ENCODE peak calls at places on chromosome 7, in seven cellular contexts. V is tibial nerve; X is tibial artery; W is sigmoid colon; B is astrocyte; U is GM12878; I is CD8-positive, alpha-beta T cell. N is an unnamed sample. For H3K4me1, the result is how much of the 10 kb centered on the place peaks cover.

GRCh38 chr7:39700932-39701331 is 77.6 kb downstream of the RALA start:
- DNase-seq in I (no peak), B (no peak), X (peak), W (peak), V (peak), U (no peak), N (peak)

GRCh38 chr7:131190146-131190545 is 137.5 kb upstream of the MKLN1 start:
- DNase-seq in W (peak), X (no peak), V (no peak), B (no peak), U (no peak), I (no peak), N (no peak)

GRCh38 chr7:50598455-50599343 is 33.5 kb upstream of the DDC start:
- DNase-seq in V (no peak), B (no peak), U (no peak), I (no peak), W (no peak), X (no peak), N (no peak)

GRCh38 chr7:16923019-16923418 is 41.2 kb upstream of the AGR3 start:
- DNase-seq in B (no peak), X (no peak), V (no peak), I (no peak), W (no peak), U (no peak), N (no peak)

GRCh38 chr7:81846398-81846797 is 76.6 kb upstream of the HGF start:
- DNase-seq in U (peak), I (no peak), W (no peak), V (peak), B (peak), X (no peak), N (no peak)

GRCh38 chr7:90828601-90829000 is 232.5 kb downstream of the CDK14 start:
- DNase-seq in W (no peak), B (peak), I (no peak), U (no peak), V (no peak), X (no peak), N (no peak)

GRCh38 chr7:41193738-41194287 is 509.1 kb downstream of the INHBA start:
- DNase-seq in U (no peak), X (no peak), W (no peak), V (no peak), I (no peak), B (no peak), N (no peak)

GRCh38 chr7:711093-711966 is 15.2 kb upstream of the DNAAF5 start:
- DNase-seq in B (no peak), W (peak), U (no peak), I (no peak), V (no peak), X (peak), N (no peak)

GRCh38 chr7:91527460-91527859 is 263.2 kb downstream of the FZD1 start:
- DNase-seq in X (no peak), W (no peak), I (no peak), V (no peak), U (no peak), B (no peak), N (no peak)

GRCh38 chr7:105838273-105839141 is 37.9 kb downstream of the ATXN7L1 start:
- DNase-seq in I (no peak), B (peak), W (no peak), U (no peak), V (peak), X (no peak), N (peak)

GRCh38 chr7:471866-472639 is 47.6 kb downstream of the PDGFA start:
- DNase-seq in W (peak), U (no peak), I (no peak), B (peak), V (no peak), X (peak), N (peak)

GRCh38 chr7:145269418-145270161 is 433.7 kb upstream of the TPK1 start:
- DNase-seq in U (no peak), V (no peak), I (no peak), X (no peak), B (no peak), W (peak), N (no peak)

GRCh38 chr7:151808296-151809155 is 68.4 kb downstream of the PRKAG2 start:
- DNase-seq in U (no peak), X (peak), I (no peak), V (no peak), B (no peak), W (no peak), N (no peak)

GRCh38 chr7:66894463-66895080 is 26.5 kb upstream of the TMEM248 start:
- DNase-seq in W (no peak), B (peak), V (no peak), X (no peak), I (no peak), U (no peak), N (no peak)

GRCh38 chr7:4729266-4729665 is 46.2 kb upstream of the AP5Z1 start:
- DNase-seq in V (no peak), I (no peak), U (no peak), W (no peak), X (no peak), B (no peak), N (no peak)

GRCh38 chr7:77415822-77416620 is at the start of gene GSAP:
- DNase-seq in I (peak), U (no peak), X (peak), V (peak), W (peak), B (peak), N (peak)

GRCh38 chr7:2981103-2981480 is 62.6 kb downstream of the CARD11 start:
- DNase-seq in V (no peak), B (no peak), X (no peak), I (no peak), U (no peak), W (no peak), N (no peak)

GRCh38 chr7:35555934-35556333 is 139.0 kb downstream of the HERPUD2 start:
- DNase-seq in U (no peak), X (no peak), B (no peak), I (no peak), W (no peak), V (no peak), N (no peak)

GRCh38 chr7:11345621-11346020 is 371.9 kb downstream of the PHF14 start:
- DNase-seq in W (no peak), X (no peak), U (no peak), V (no peak), I (no peak), B (peak), N (no peak)

GRCh38 chr7:44650772-44651171 is 44.3 kb downstream of the OGDH start:
- DNase-seq in V (no peak), X (peak), B (no peak), I (no peak), U (no peak), W (no peak), N (peak)

GRCh38 chr7:141864765-141865447 is 23.6 kb upstream of the PRSS37 start:
- DNase-seq in B (peak), V (no peak), I (no peak), W (no peak), X (no peak), U (no peak), N (no peak)

GRCh38 chr7:105685099-105685609 is 103.9 kb upstream of the EFCAB10 start:
- DNase-seq in I (no peak), X (no peak), V (no peak), U (no peak), B (no peak), W (no peak), N (no peak)

GRCh38 chr7:137081694-137082093 is 213.2 kb downstream of the CHRM2 start:
- DNase-seq in B (peak), U (no peak), X (peak), I (no peak), V (peak), W (peak), N (peak)

GRCh38 chr7:102066476-102066875 is 220.2 kb upstream of the SH2B2 start:
- DNase-seq in V (no peak), B (no peak), W (peak), U (no peak), X (no peak), I (no peak), N (no peak)

GRCh38 chr7:47338031-47338430 is 243.9 kb downstream of the TNS3 start:
- DNase-seq in I (no peak), V (no peak), W (no peak), B (peak), X (no peak), U (no peak), N (no peak)

GRCh38 chr7:54788664-54789063 is 29.7 kb upstream of the SEC61G start:
- DNase-seq in I (no peak), B (peak), V (peak), U (peak), X (no peak), W (peak), N (no peak)

GRCh38 chr7:99365318-99366141 is 9.0 kb upstream of the ARPC1B start:
- DNase-seq in V (no peak), I (peak), U (no peak), W (no peak), X (no peak), B (no peak), N (no peak)

GRCh38 chr7:82411732-82412131 is 31.8 kb downstream of the CACNA2D1 start:
- DNase-seq in I (no peak), B (no peak), V (no peak), U (no peak), X (no peak), W (no peak), N (no peak)

GRCh38 chr7:128236924-128237586 is 4.0 kb upstream of the LEP start:
- DNase-seq in I (peak), U (peak), V (no peak), W (no peak), X (no peak), B (peak), N (no peak)

GRCh38 chr7:150479023-150479716 is 28.7 kb downstream of the GIMAP8 start:
- DNase-seq in I (no peak), U (no peak), V (no peak), B (no peak), W (no peak), X (no peak), N (no peak)

GRCh38 chr7:138854115-138854645 is 56.2 kb upstream of the ATP6V0A4 start:
- DNase-seq in W (no peak), B (peak), X (no peak), V (no peak), I (no peak), U (no peak), N (no peak)

GRCh38 chr7:84002348-84002747 is 192.2 kb downstream of the SEMA3A start:
- DNase-seq in V (no peak), W (no peak), I (no peak), X (no peak), U (no peak), B (no peak), N (no peak)

GRCh38 chr7:39453743-39454355 is 112.4 kb upstream of the YAE1 start:
- DNase-seq in I (peak), U (peak), X (no peak), W (no peak), V (peak), B (peak), N (no peak)

GRCh38 chr7:36448781-36449379 is 59.2 kb downstream of the ANLN start:
- DNase-seq in B (peak), W (no peak), I (no peak), V (no peak), X (no peak), U (no peak), N (no peak)

GRCh38 chr7:24492576-24492975 is 80.7 kb upstream of the PALS2 start:
- DNase-seq in B (no peak), W (no peak), V (no peak), I (no peak), U (no peak), X (no peak), N (no peak)

GRCh38 chr7:68246189-68246633 is 1249.6 kb downstream of the TYW1 start:
- DNase-seq in I (no peak), X (no peak), W (no peak), B (peak), U (no peak), V (no peak), N (no peak)

GRCh38 chr7:128939075-128939860 is 1.5 kb downstream of the IRF5 start:
- DNase-seq in U (peak), V (no peak), W (no peak), I (no peak), X (no peak), B (no peak), N (no peak)

GRCh38 chr7:98281757-98282652 is 519 bp downstream of the BRI3 start:
- DNase-seq in X (peak), U (no peak), I (no peak), B (no peak), V (peak), W (peak), N (no peak)

GRCh38 chr7:98283887-98284222 is 2.4 kb downstream of the BRI3 start:
- DNase-seq in U (no peak), X (no peak), I (no peak), V (no peak), B (no peak), W (no peak), N (no peak)

GRCh38 chr7:98282727-98283126 is 1.2 kb downstream of the BRI3 start:
- DNase-seq in X (no peak), W (no peak), B (no peak), I (no peak), U (no peak), V (no peak), N (no peak)

GRCh38 chr7:98284335-98285036 is 3.0 kb downstream of the BRI3 start:
- DNase-seq in I (no peak), B (peak), W (peak), U (no peak), V (peak), X (peak), N (peak)

GRCh38 chr7:98283127-98283886 is 1.8 kb downstream of the BRI3 start:
- DNase-seq in W (peak), V (peak), X (peak), I (no peak), U (no peak), B (peak), N (peak)
- H3K4me1 ChIP-seq in W (half or more), V (under half), X (half or more), I (under half), U (under half), B (half or more), N (half or more)

GRCh38 chr7:73786588-73786987 is 16.5 kb upstream of the CLDN3 start:
- DNase-seq in W (no peak), V (no peak), B (no peak), I (no peak), X (peak), U (no peak), N (no peak)
- TF ChIP-seq CTCF in W (no peak), V (no peak), B (no peak), I (no peak), X (no peak), U (no peak), N (no peak)

GRCh38 chr7:23335141-23335540 is 36.0 kb downstream of the MALSU1 start:
- DNase-seq in I (no peak), W (no peak), U (no peak), X (no peak), B (no peak), V (no peak), N (no peak)
- H3K4me1 ChIP-seq in I (under half), W (under half), U (under half), X (under half), B (under half), V (under half), N (under half)

GRCh38 chr7:1912472-1913289 is 242.6 kb downstream of the ELFN1 start:
- DNase-seq in X (no peak), W (no peak), B (peak), U (no peak), I (no peak), V (no peak), N (peak)
- TF ChIP-seq CTCF in X (no peak), W (no peak), B (peak), U (no peak), I (no peak), V (no peak), N (peak)

GRCh38 chr7:28155019-28155660 is 25.5 kb downstream of the JAZF1 start:
- DNase-seq in X (no peak), B (no peak), I (no peak), U (peak), V (no peak), W (no peak), N (no peak)

GRCh38 chr7:28157826-28158416 is 22.7 kb downstream of the JAZF1 start:
- DNase-seq in W (no peak), V (no peak), U (no peak), X (no peak), B (no peak), I (no peak), N (no peak)

GRCh38 chr7:28157311-28157710 is 23.3 kb downstream of the JAZF1 start:
- DNase-seq in V (no peak), X (no peak), U (no peak), B (no peak), I (no peak), W (no peak), N (no peak)

GRCh38 chr7:28155964-28156363 is 24.6 kb downstream of the JAZF1 start:
- DNase-seq in I (no peak), U (no peak), B (peak), W (no peak), V (no peak), X (no peak), N (no peak)

DNA sequence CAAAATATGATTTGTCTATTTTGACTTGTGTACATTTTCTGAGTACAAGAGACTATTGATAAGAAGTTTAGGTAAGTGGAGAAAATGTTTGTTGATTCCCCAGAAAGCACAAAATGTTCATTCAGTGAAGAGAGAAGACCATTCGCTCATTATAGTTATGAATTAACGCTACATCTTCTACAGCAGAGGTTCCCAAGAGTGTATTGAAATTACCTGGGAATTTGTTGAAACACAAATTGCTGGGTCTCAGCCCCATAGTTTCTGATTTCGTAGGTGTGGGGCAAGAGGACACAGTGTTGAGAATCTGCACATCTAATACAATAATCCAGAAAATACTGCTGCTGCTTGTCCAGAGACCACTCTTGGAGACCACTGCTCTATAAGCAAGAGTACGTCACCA is 24.2 kb downstream of the JAZF1 start:
- DNase-seq in I (no peak), B (no peak), U (no peak), X (no peak), W (no peak), V (no peak), N (no peak)
- H3K4me1 ChIP-seq in I (under half), B (under half), U (under half), X (under half), W (half or more), V (under half), N (half or more)

GRCh38 chr7:114953724-114954123 is 31.8 kb downstream of the MDFIC start:
- DNase-seq in V (no peak), W (no peak), B (no peak), U (no peak), X (no peak), I (no peak), N (no peak)
- TF ChIP-seq CTCF in V (no peak), W (no peak), B (no peak), U (no peak), X (no peak), I (no peak), N (no peak)